ENCODE peak calls at places on chromosomes 6 and 20, in five cellular contexts. One of them, this sample, is unnamed.

GRCh38 chr20:8527998-8528397 is 395.9 kb downstream of the PLCB1 start:
- DNase-seq in cardiac fibroblast: peak
- DNase-seq in CD8-positive, alpha-beta T cell: no peak
- DNase-seq in OCI-M1: peak
- DNase-seq in anterior cingulate cortex: no peak
- DNase-seq in this sample: no peak

GRCh38 chr6:162856885-162857284 is 129.1 kb downstream of the PACRG start:
- DNase-seq in CD8-positive, alpha-beta T cell: no peak
- DNase-seq in OCI-M1: peak
- DNase-seq in cardiac fibroblast: peak
- DNase-seq in anterior cingulate cortex: peak
- DNase-seq in this sample: no peak

GRCh38 chr6:151289399-151290007 is 49.7 kb downstream of the AKAP12 start:
- DNase-seq in CD8-positive, alpha-beta T cell: no peak
- DNase-seq in OCI-M1: peak
- DNase-seq in cardiac fibroblast: no peak
- DNase-seq in anterior cingulate cortex: no peak
- DNase-seq in this sample: no peak

GRCh38 chr20:49957487-49957938 is 21.3 kb downstream of the RNF114 start:
- DNase-seq in anterior cingulate cortex: no peak
- DNase-seq in cardiac fibroblast: no peak
- DNase-seq in OCI-M1: no peak
- DNase-seq in CD8-positive, alpha-beta T cell: no peak
- DNase-seq in this sample: no peak

GRCh38 chr20:31861346-31862156 is 8.8 kb downstream of the DUSP15 start:
- DNase-seq in cardiac fibroblast: no peak
- DNase-seq in anterior cingulate cortex: peak
- DNase-seq in OCI-M1: peak
- DNase-seq in CD8-positive, alpha-beta T cell: peak
- DNase-seq in this sample: peak

GRCh38 chr6:6968731-6969552 is 138.8 kb upstream of the RREB1 start:
- DNase-seq in OCI-M1: peak
- DNase-seq in cardiac fibroblast: no peak
- DNase-seq in CD8-positive, alpha-beta T cell: no peak
- DNase-seq in anterior cingulate cortex: no peak
- DNase-seq in this sample: no peak

GRCh38 chr6:40735126-40735920 is 148.2 kb upstream of the LRFN2 start:
- DNase-seq in cardiac fibroblast: no peak
- DNase-seq in CD8-positive, alpha-beta T cell: no peak
- DNase-seq in anterior cingulate cortex: no peak
- DNase-seq in OCI-M1: no peak
- DNase-seq in this sample: no peak

GRCh38 chr6:25147191-25147590 is 132.0 kb upstream of the CARMIL1 start:
- DNase-seq in CD8-positive, alpha-beta T cell: no peak
- DNase-seq in anterior cingulate cortex: no peak
- DNase-seq in OCI-M1: peak
- DNase-seq in cardiac fibroblast: no peak
- DNase-seq in this sample: no peak

GRCh38 chr20:10550204-10551118 is 115.4 kb downstream of the SLX4IP start:
- DNase-seq in CD8-positive, alpha-beta T cell: no peak
- DNase-seq in OCI-M1: no peak
- DNase-seq in anterior cingulate cortex: no peak
- DNase-seq in cardiac fibroblast: no peak
- DNase-seq in this sample: no peak

GRCh38 chr6:67680297-67680932 is 954.7 kb upstream of the ADGRB3 start:
- DNase-seq in OCI-M1: no peak
- DNase-seq in CD8-positive, alpha-beta T cell: no peak
- DNase-seq in anterior cingulate cortex: no peak
- DNase-seq in cardiac fibroblast: peak
- DNase-seq in this sample: no peak

GRCh38 chr6:31355540-31355988 is 1.4 kb downstream of the HLA-B start:
- DNase-seq in cardiac fibroblast: no peak
- DNase-seq in anterior cingulate cortex: no peak
- DNase-seq in OCI-M1: no peak
- DNase-seq in CD8-positive, alpha-beta T cell: no peak
- DNase-seq in this sample: peak

GRCh38 chr6:30494275-30494990 is 5.1 kb downstream of the HLA-E start:
- DNase-seq in OCI-M1: peak
- DNase-seq in cardiac fibroblast: no peak
- DNase-seq in anterior cingulate cortex: no peak
- DNase-seq in CD8-positive, alpha-beta T cell: peak
- DNase-seq in this sample: peak

GRCh38 chr20:48797275-48797825 is 30.4 kb downstream of the PREX1 start:
- DNase-seq in anterior cingulate cortex: peak
- DNase-seq in OCI-M1: no peak
- DNase-seq in cardiac fibroblast: no peak
- DNase-seq in CD8-positive, alpha-beta T cell: no peak
- DNase-seq in this sample: no peak

GRCh38 chr20:48770700-48771099 is 57.1 kb downstream of the PREX1 start:
- DNase-seq in cardiac fibroblast: no peak
- DNase-seq in anterior cingulate cortex: no peak
- DNase-seq in CD8-positive, alpha-beta T cell: no peak
- DNase-seq in OCI-M1: no peak
- DNase-seq in this sample: no peak

GRCh38 chr20:14892782-14893181 is 555.4 kb upstream of the FLRT3 start:
- DNase-seq in cardiac fibroblast: no peak
- DNase-seq in OCI-M1: peak
- DNase-seq in anterior cingulate cortex: no peak
- DNase-seq in CD8-positive, alpha-beta T cell: no peak
- DNase-seq in this sample: no peak

GRCh38 chr6:65633516-65633915 is 73.5 kb downstream of the EYS start:
- DNase-seq in anterior cingulate cortex: no peak
- DNase-seq in cardiac fibroblast: no peak
- DNase-seq in CD8-positive, alpha-beta T cell: no peak
- DNase-seq in OCI-M1: peak
- DNase-seq in this sample: no peak

GRCh38 chr6:117829594-117830319 is 77.3 kb upstream of the SLC35F1 start:
- DNase-seq in CD8-positive, alpha-beta T cell: no peak
- DNase-seq in anterior cingulate cortex: no peak
- DNase-seq in cardiac fibroblast: peak
- DNase-seq in OCI-M1: peak
- DNase-seq in this sample: no peak

GRCh38 chr20:62485062-62485700 is 9.4 kb upstream of the GATA5 start:
- DNase-seq in OCI-M1: peak
- DNase-seq in cardiac fibroblast: peak
- DNase-seq in anterior cingulate cortex: no peak
- DNase-seq in CD8-positive, alpha-beta T cell: no peak
- DNase-seq in this sample: no peak

GRCh38 chr6:35142578-35142977 is 1.4 kb upstream of the TCP11 start:
- DNase-seq in OCI-M1: no peak
- DNase-seq in CD8-positive, alpha-beta T cell: no peak
- DNase-seq in anterior cingulate cortex: no peak
- DNase-seq in cardiac fibroblast: no peak
- DNase-seq in this sample: no peak

GRCh38 chr6:15256538-15257222 is 10.8 kb downstream of the JARID2 start:
- DNase-seq in anterior cingulate cortex: no peak
- DNase-seq in OCI-M1: no peak
- DNase-seq in CD8-positive, alpha-beta T cell: no peak
- DNase-seq in cardiac fibroblast: no peak
- DNase-seq in this sample: no peak

GRCh38 chr20:64165866-64166600 is 1.8 kb downstream of the MYT1 start:
- DNase-seq in OCI-M1: no peak
- DNase-seq in cardiac fibroblast: no peak
- DNase-seq in CD8-positive, alpha-beta T cell: no peak
- DNase-seq in anterior cingulate cortex: no peak
- DNase-seq in this sample: no peak

GRCh38 chr6:7469696-7470095 is 71.8 kb upstream of the DSP start:
- DNase-seq in anterior cingulate cortex: no peak
- DNase-seq in cardiac fibroblast: no peak
- DNase-seq in OCI-M1: no peak
- DNase-seq in CD8-positive, alpha-beta T cell: no peak
- DNase-seq in this sample: no peak

GRCh38 chr6:10838794-10839333 is 525 bp upstream of the MAK start:
- DNase-seq in OCI-M1: peak
- DNase-seq in CD8-positive, alpha-beta T cell: no peak
- DNase-seq in cardiac fibroblast: no peak
- DNase-seq in anterior cingulate cortex: no peak
- DNase-seq in this sample: no peak

GRCh38 chr6:62805431-62805830 is 405.8 kb upstream of the FKBP1C start:
- DNase-seq in cardiac fibroblast: no peak
- DNase-seq in anterior cingulate cortex: no peak
- DNase-seq in OCI-M1: peak
- DNase-seq in CD8-positive, alpha-beta T cell: no peak
- DNase-seq in this sample: no peak

GRCh38 chr6:1201547-1202200 is 110.2 kb upstream of the FOXQ1 start:
- DNase-seq in anterior cingulate cortex: no peak
- DNase-seq in cardiac fibroblast: no peak
- DNase-seq in OCI-M1: no peak
- DNase-seq in CD8-positive, alpha-beta T cell: no peak
- DNase-seq in this sample: no peak

GRCh38 chr6:39493174-39493573 is 170.7 kb upstream of the KCNK16 start:
- DNase-seq in cardiac fibroblast: peak
- DNase-seq in CD8-positive, alpha-beta T cell: no peak
- DNase-seq in anterior cingulate cortex: no peak
- DNase-seq in OCI-M1: no peak
- DNase-seq in this sample: no peak

GRCh38 chr6:75952132-75952531 is 120.3 kb downstream of the IMPG1 start:
- DNase-seq in OCI-M1: no peak
- DNase-seq in anterior cingulate cortex: no peak
- DNase-seq in cardiac fibroblast: no peak
- DNase-seq in CD8-positive, alpha-beta T cell: no peak
- DNase-seq in this sample: no peak

GRCh38 chr6:164013480-164014208 is 599.1 kb downstream of the QKI start:
- DNase-seq in cardiac fibroblast: no peak
- DNase-seq in CD8-positive, alpha-beta T cell: no peak
- DNase-seq in OCI-M1: peak
- DNase-seq in anterior cingulate cortex: no peak
- DNase-seq in this sample: no peak

GRCh38 chr6:142011156-142011555 is 121.6 kb upstream of the GJE1 start:
- DNase-seq in anterior cingulate cortex: no peak
- DNase-seq in OCI-M1: no peak
- DNase-seq in cardiac fibroblast: peak
- DNase-seq in CD8-positive, alpha-beta T cell: no peak
- DNase-seq in this sample: no peak

GRCh38 chr6:133242761-133243590 is 1.8 kb downstream of the EYA4 start:
- DNase-seq in CD8-positive, alpha-beta T cell: no peak
- DNase-seq in cardiac fibroblast: no peak
- DNase-seq in OCI-M1: peak
- DNase-seq in anterior cingulate cortex: no peak
- DNase-seq in this sample: no peak

GRCh38 chr20:21241400-21241799 is 61.7 kb upstream of the XRN2 start:
- DNase-seq in anterior cingulate cortex: no peak
- DNase-seq in CD8-positive, alpha-beta T cell: no peak
- DNase-seq in OCI-M1: no peak
- DNase-seq in cardiac fibroblast: no peak
- DNase-seq in this sample: no peak

GRCh38 chr6:5851261-5851757 is 155.4 kb downstream of the NRN1 start:
- DNase-seq in anterior cingulate cortex: peak
- DNase-seq in CD8-positive, alpha-beta T cell: peak
- DNase-seq in cardiac fibroblast: peak
- DNase-seq in OCI-M1: no peak
- DNase-seq in this sample: peak

GRCh38 chr6:155406801-155407200 is 48.8 kb downstream of the NOX3 start:
- DNase-seq in CD8-positive, alpha-beta T cell: no peak
- DNase-seq in anterior cingulate cortex: no peak
- DNase-seq in cardiac fibroblast: no peak
- DNase-seq in OCI-M1: no peak
- DNase-seq in this sample: no peak

GRCh38 chr20:49245921-49246740 is 26.9 kb downstream of the DDX27 start:
- DNase-seq in OCI-M1: peak
- DNase-seq in cardiac fibroblast: peak
- DNase-seq in CD8-positive, alpha-beta T cell: no peak
- DNase-seq in anterior cingulate cortex: peak
- DNase-seq in this sample: no peak

This sample was measured in CD8-positive, alpha-beta memory T cell.